ENCODE peak calls at places on chromosomes 3 and 15, in six cellular contexts. Q is CD8-positive, alpha-beta T cell; F is PC-3; T is RWPE2; U is neural progenitor cell; G is body of pancreas. P is an unnamed sample.

GRCh38 chr3:181279239-181279565 is 289.7 kb upstream of the DNAJC19 start:
- DNase-seq in Q (no peak), F (no peak), T (no peak), U (no peak), G (no peak), P (no peak)

GRCh38 chr3:44114142-44114541 is 127.5 kb upstream of the TOPAZ1 start:
- DNase-seq in Q (peak), F (peak), T (no peak), U (peak), G (peak), P (no peak)

GRCh38 chr15:80587816-80588456 is 107.2 kb upstream of the ABHD17C start:
- DNase-seq in Q (no peak), F (peak), T (peak), U (no peak), G (no peak), P (no peak)

GRCh38 chr15:48458876-48459275 is 127.6 kb downstream of the DUT start:
- DNase-seq in Q (no peak), F (no peak), T (no peak), U (no peak), G (no peak), P (no peak)

GRCh38 chr3:182067423-182067822 is 355.7 kb downstream of the SOX2 start:
- DNase-seq in Q (no peak), F (no peak), T (no peak), U (no peak), G (no peak), P (no peak)

GRCh38 chr3:101803152-101803782 is 24.3 kb downstream of the NXPE3 start:
- DNase-seq in Q (no peak), F (peak), T (no peak), U (peak), G (peak), P (no peak)

GRCh38 chr15:66285462-66286280 is 7.7 kb upstream of the DIS3L start:
- DNase-seq in Q (no peak), F (no peak), T (no peak), U (no peak), G (no peak), P (no peak)

GRCh38 chr3:120348065-120348980 is 831 bp downstream of the LRRC58 start:
- DNase-seq in Q (peak), F (peak), T (peak), U (peak), G (no peak), P (peak)

GRCh38 chr3:12598890-12599289 is 42.0 kb downstream of the MKRN2 start:
- DNase-seq in Q (no peak), F (no peak), T (no peak), U (no peak), G (no peak), P (no peak)

GRCh38 chr3:189724366-189724765 is 93.2 kb downstream of the TP63 start:
- DNase-seq in Q (no peak), F (no peak), T (no peak), U (no peak), G (no peak), P (no peak)

GRCh38 chr3:85571835-85572234 is 613.0 kb downstream of the CADM2 start:
- DNase-seq in Q (no peak), F (peak), T (no peak), U (no peak), G (no peak), P (no peak)

GRCh38 chr3:22141769-22142168 is 390.8 kb upstream of the ZNF385D start:
- DNase-seq in Q (no peak), F (peak), T (no peak), U (no peak), G (no peak), P (no peak)

GRCh38 chr15:31150732-31151212 is 49.2 kb upstream of the TRPM1 start:
- DNase-seq in Q (no peak), F (no peak), T (no peak), U (peak), G (no peak), P (no peak)

GRCh38 chr3:147699175-147699838 is 290.1 kb downstream of the ZIC1 start:
- DNase-seq in Q (no peak), F (peak), T (no peak), U (no peak), G (no peak), P (no peak)

GRCh38 chr3:187836848-187837770 is 91.8 kb upstream of the BCL6 start:
- DNase-seq in Q (no peak), F (no peak), T (no peak), U (peak), G (no peak), P (no peak)

GRCh38 chr15:101807345-101807945 is 4.1 kb downstream of the OR4F6 start:
- DNase-seq in Q (no peak), F (peak), T (no peak), U (no peak), G (no peak), P (no peak)

GRCh38 chr15:73763893-73764292 is 10.7 kb upstream of the INSYN1 start:
- DNase-seq in Q (no peak), F (no peak), T (no peak), U (no peak), G (no peak), P (no peak)

GRCh38 chr15:85036716-85037115 is 55.1 kb downstream of the PDE8A start:
- DNase-seq in Q (no peak), F (no peak), T (no peak), U (no peak), G (no peak), P (no peak)

GRCh38 chr15:32669870-32670623 is 28.5 kb downstream of the SCG5 start:
- DNase-seq in Q (no peak), F (peak), T (no peak), U (peak), G (no peak), P (no peak)

GRCh38 chr15:55742498-55742926 is 440 bp downstream of the PRTG start:
- DNase-seq in Q (no peak), F (no peak), T (peak), U (peak), G (peak), P (no peak)

GRCh38 chr3:133475245-133476010 is 75.6 kb downstream of the BFSP2 start:
- DNase-seq in Q (no peak), F (no peak), T (no peak), U (no peak), G (no peak), P (no peak)

GRCh38 chr3:8603115-8603710 is 41.4 kb downstream of the SSUH2 start:
- DNase-seq in Q (no peak), F (no peak), T (no peak), U (no peak), G (peak), P (no peak)

GRCh38 chr15:81038975-81039607 is 38.4 kb downstream of the TLNRD1 start:
- DNase-seq in Q (no peak), F (no peak), T (no peak), U (no peak), G (peak), P (no peak)

DNA sequence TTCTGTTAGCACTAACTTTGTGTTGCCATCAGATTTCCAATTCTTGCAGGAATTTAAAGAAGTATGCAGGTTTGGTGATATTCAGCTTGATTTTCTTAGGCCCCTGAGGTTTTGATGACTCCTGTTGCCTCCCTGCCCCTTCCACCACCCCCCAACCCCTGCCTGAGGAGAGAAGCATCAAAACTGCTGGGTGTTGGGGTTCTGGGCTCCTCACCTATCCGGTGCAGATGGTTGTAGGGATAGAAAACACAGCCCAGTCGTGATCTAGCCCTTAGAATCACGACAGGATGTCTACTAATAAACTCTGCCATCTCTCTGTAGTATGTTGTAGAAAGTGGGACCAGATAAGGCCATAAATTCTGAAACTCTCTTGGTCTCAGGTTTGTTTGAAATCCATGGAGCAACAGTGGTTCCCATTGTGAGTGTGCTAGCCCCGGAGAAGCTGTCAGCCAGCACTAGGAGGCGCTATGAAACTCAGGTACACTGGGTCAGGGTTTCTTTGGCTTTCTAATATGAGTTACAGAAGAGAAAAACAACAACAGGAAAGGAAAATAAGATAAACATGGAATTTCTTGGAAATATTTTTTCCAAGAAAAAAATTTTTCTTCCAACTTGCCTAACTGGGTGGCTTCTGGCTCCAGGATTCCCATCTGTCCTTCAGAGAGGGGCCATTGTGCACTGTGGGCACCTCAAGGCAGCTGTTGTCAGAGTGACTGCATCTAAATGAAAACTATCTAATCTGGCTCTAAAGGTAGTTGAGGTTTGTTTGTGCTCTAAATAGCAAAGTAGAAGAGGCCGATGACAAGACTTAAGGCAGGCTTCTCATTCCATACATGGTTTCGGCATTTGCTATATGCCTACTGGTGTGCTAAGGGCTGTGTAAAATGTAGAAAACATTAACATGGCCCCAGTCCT is 8.7 kb downstream of the SRP14 start:
- DNase-seq in Q (no peak), F (peak), T (no peak), U (peak), G (no peak), P (no peak)
- TF ChIP-seq CTCF in Q (peak), F (peak), T (peak), U (peak), G (peak), P (peak)

DNA sequence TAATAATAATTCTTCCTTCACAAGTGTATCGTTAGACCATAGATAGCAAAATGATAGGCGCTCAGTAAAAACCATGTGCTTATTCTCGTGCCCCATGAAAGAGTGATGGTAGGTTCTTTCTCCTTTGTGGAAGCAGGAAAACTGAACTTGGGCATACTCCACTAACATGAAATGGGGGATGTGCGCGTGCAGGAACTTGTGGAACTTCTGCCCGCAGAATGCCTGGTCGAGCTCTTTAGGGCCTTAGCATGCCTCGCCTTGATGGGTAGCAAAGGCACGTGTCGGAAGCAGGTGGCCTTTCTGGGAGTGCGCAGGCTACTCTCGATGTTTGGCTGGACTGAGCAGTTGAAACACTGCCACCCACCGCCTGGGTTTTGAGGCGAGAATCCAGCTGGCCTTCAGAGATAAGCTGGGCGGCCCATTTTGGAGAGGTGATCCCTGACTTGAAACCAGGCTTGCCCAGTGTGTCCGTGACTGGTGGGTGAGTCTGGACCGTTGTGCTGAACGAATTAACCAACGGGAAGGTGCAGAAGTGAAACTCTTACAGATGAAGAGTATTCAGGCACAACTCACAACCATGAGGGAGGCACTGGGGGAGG is 821 bp downstream of the PCCB start:
- DNase-seq in Q (peak), F (peak), T (no peak), U (peak), G (peak), P (no peak)
- TF ChIP-seq CTCF in Q (no peak), F (peak), T (no peak), U (no peak), G (peak), P (no peak)

GRCh38 chr3:157135671-157136396 is 24.1 kb downstream of the CCNL1 start:
- DNase-seq in Q (no peak), F (peak), T (no peak), U (no peak), G (peak), P (no peak)
- TF ChIP-seq CTCF in Q (no peak), F (peak), T (peak), U (no peak), G (peak), P (no peak)

GRCh38 chr3:122415762-122416654 is at the start of gene WDR5B:
- DNase-seq in Q (peak), F (peak), T (peak), U (peak), G (peak), P (peak)
- TF ChIP-seq CTCF in Q (no peak), F (no peak), T (no peak), U (no peak), G (peak), P (peak)

GRCh38 chr3:117435481-117435880 is 725.9 kb downstream of the TUSC7 start:
- DNase-seq in Q (no peak), F (no peak), T (no peak), U (no peak), G (no peak), P (no peak)

GRCh38 chr3:117441851-117442250 is 732.3 kb downstream of the TUSC7 start:
- DNase-seq in Q (no peak), F (peak), T (no peak), U (no peak), G (no peak), P (no peak)

GRCh38 chr3:117443014-117443413 is 733.4 kb downstream of the TUSC7 start:
- DNase-seq in Q (no peak), F (no peak), T (no peak), U (no peak), G (no peak), P (no peak)

GRCh38 chr3:117444175-117444574 is 734.6 kb downstream of the TUSC7 start:
- DNase-seq in Q (no peak), F (no peak), T (no peak), U (no peak), G (no peak), P (no peak)

GRCh38 chr3:117439812-117440211 is 730.2 kb downstream of the TUSC7 start:
- DNase-seq in Q (no peak), F (peak), T (no peak), U (peak), G (peak), P (no peak)
- TF ChIP-seq CTCF in Q (no peak), F (peak), T (peak), U (peak), G (peak), P (peak)

GRCh38 chr3:167920747-167921146 is 175.0 kb downstream of the GOLIM4 start:
- DNase-seq in Q (no peak), F (no peak), T (no peak), U (no peak), G (no peak), P (no peak)
- TF ChIP-seq CTCF in Q (no peak), F (no peak), T (no peak), U (no peak), G (no peak), P (no peak)

GRCh38 chr15:52795464-52796227 is 5.5 kb upstream of the ONECUT1 start:
- DNase-seq in Q (no peak), F (no peak), T (no peak), U (no peak), G (no peak), P (no peak)
- TF ChIP-seq CTCF in Q (no peak), F (no peak), T (no peak), U (no peak), G (no peak), P (no peak)

DNA sequence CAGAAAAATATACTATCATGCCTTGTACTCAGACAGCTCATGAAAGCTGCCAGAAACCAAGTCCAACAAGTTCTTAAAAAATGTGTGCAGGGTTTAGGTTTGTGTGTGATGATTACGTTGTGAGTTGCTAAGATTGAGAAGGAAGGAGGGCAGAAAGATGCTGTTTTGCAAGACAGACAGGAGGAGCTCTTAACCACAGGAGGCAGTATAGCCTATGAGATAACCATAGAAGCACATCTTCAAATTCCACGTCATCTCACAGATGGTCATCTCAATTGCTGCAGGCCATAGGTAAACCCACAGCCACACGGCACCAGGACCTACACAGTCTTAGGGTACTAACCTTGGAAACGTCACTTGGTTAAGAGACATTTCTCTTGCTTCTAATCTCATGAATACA is 192.0 kb downstream of the STT3B start:
- DNase-seq in Q (no peak), F (peak), T (no peak), U (peak), G (no peak), P (no peak)
- TF ChIP-seq CTCF in Q (no peak), F (peak), T (peak), U (peak), G (no peak), P (peak)

DNA sequence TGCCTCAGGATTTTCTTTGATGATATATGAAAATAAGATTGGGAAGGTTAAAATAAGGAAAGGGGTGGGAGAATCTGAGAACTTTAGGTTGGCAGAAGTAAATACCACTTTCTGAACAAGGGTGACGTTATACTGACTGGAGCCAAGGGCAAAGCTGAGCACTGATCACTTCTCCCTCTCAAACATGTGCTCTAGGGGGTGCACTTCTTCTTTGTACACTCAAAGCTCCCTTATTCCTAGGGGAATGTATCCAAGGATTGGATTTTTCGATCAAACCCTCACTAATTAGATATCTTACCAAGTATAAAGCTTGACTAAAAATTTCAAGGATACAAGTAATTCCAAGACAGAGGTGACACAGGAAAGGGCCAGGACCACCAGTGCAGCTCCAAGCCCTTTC is 243.9 kb upstream of the UMPS start:
- DNase-seq in Q (no peak), F (peak), T (no peak), U (no peak), G (no peak), P (no peak)
- TF ChIP-seq CTCF in Q (no peak), F (peak), T (peak), U (peak), G (no peak), P (no peak)